ENCODE peak calls at places on chromosomes 12 and 14, in four cellular contexts. D is kidney tubule cell, G is AG09319, J is iPS-NIHi11. T is an unnamed sample.

GRCh38 chr12:104865080-104865479 is 93.0 kb downstream of the SLC41A2 start:
- DNase-seq in D (no peak), G (no peak), J (no peak), T (no peak)

GRCh38 chr14:104970231-104971068 is 7.7 kb downstream of the AHNAK2 start:
- DNase-seq in D (peak), G (peak), J (peak), T (no peak)

GRCh38 chr12:15209782-15210181 is 11.4 kb downstream of the RERG start:
- DNase-seq in D (peak), G (no peak), J (no peak), T (no peak)

GRCh38 chr12:126385785-126386184 is 1320.5 kb downstream of the AACS start:
- DNase-seq in D (no peak), G (peak), J (no peak), T (no peak)

GRCh38 chr14:29262979-29263378 is 496.4 kb downstream of the FOXG1 start:
- DNase-seq in D (peak), G (no peak), J (no peak), T (no peak)

GRCh38 chr14:44945264-44945663 is 16.5 kb downstream of the KLHL28 start:
- DNase-seq in D (no peak), G (peak), J (no peak), T (no peak)

GRCh38 chr12:49536526-49537195 is 2.2 kb upstream of the KCNH3 start:
- DNase-seq in D (no peak), G (no peak), J (no peak), T (no peak)

GRCh38 chr12:75020068-75020557 is 189.5 kb downstream of the KCNC2 start:
- DNase-seq in D (no peak), G (no peak), J (no peak), T (no peak)

GRCh38 chr12:113727651-113728061 is 238.5 kb downstream of the RBM19 start:
- DNase-seq in D (peak), G (no peak), J (no peak), T (no peak)

T was measured in COR-L47.